ENCODE peak calls at places on chromosomes 11 and 22, in seven cellular contexts. X is HCT116, N is GM23338, G is SK-N-SH, E is MM.1S, Z is PC-3, O is OCI-LY7. I is an unnamed sample. For H3K9me2, the result is how much of the 10 kb centered on the place peaks cover.

GRCh38 chr11:2085251-2086066 is 53.7 kb downstream of the IGF2 start:
- DNase-seq in Z (no peak), X (no peak), N (no peak), G (no peak), O (no peak), E (no peak), I (no peak)

GRCh38 chr11:77868744-77869143 is 47.8 kb downstream of the AAMDC start:
- DNase-seq in N (no peak), E (no peak), O (no peak), Z (no peak), G (no peak), X (no peak), I (no peak)

GRCh38 chr22:43395296-43395695 is 16.5 kb upstream of the MPPED1 start:
- DNase-seq in N (no peak), G (no peak), O (no peak), E (no peak), Z (no peak), X (no peak), I (no peak)

GRCh38 chr11:134751161-134751560 is 339.1 kb upstream of the B3GAT1 start:
- DNase-seq in G (no peak), E (no peak), N (no peak), X (no peak), O (no peak), Z (no peak), I (no peak)

GRCh38 chr11:18455686-18456372 is at the start of gene LDHAL6A:
- DNase-seq in G (no peak), O (no peak), X (no peak), N (peak), E (no peak), Z (no peak), I (no peak)

GRCh38 chr11:29324328-29324727 is 692.5 kb downstream of the KCNA4 start:
- DNase-seq in O (no peak), N (no peak), G (no peak), X (no peak), Z (no peak), E (no peak), I (no peak)

GRCh38 chr11:10139081-10139480 is 154.9 kb downstream of the SBF2 start:
- DNase-seq in G (no peak), N (no peak), Z (no peak), E (no peak), O (no peak), X (no peak), I (no peak)

GRCh38 chr11:34263462-34264186 is 94.2 kb downstream of the ABTB2 start:
- DNase-seq in N (no peak), O (no peak), G (no peak), X (peak), Z (peak), E (no peak), I (peak)

GRCh38 chr11:834371-835316 is 1.9 kb downstream of the CD151 start:
- DNase-seq in Z (peak), X (peak), G (no peak), E (no peak), O (no peak), N (no peak), I (peak)

GRCh38 chr22:50585238-50585637 is 2.6 kb upstream of the CHKB start:
- DNase-seq in O (no peak), N (no peak), X (no peak), Z (no peak), E (no peak), G (no peak), I (no peak)

GRCh38 chr11:73889019-73889418 is 12.2 kb downstream of the PAAF1 start:
- DNase-seq in E (no peak), N (no peak), G (no peak), Z (peak), X (no peak), O (no peak), I (no peak)

GRCh38 chr11:114678125-114679036 is at the start of gene NXPE2:
- DNase-seq in G (no peak), O (no peak), E (no peak), Z (peak), N (no peak), X (no peak), I (peak)

GRCh38 chr22:17939011-17939410 is 85.3 kb downstream of the MICAL3 start:
- DNase-seq in O (no peak), E (no peak), N (no peak), G (no peak), X (no peak), Z (no peak), I (no peak)

GRCh38 chr22:37183432-37184379 is 4.3 kb downstream of the C1QTNF6 start:
- DNase-seq in N (no peak), G (no peak), Z (no peak), X (no peak), O (no peak), E (no peak), I (no peak)

GRCh38 chr11:70872950-70873735 is 379.2 kb downstream of the SHANK2 start:
- DNase-seq in X (no peak), E (no peak), O (no peak), Z (no peak), G (no peak), N (peak), I (no peak)

GRCh38 chr22:48100685-48101417 is 1338.4 kb downstream of the TBC1D22A start:
- DNase-seq in N (no peak), O (peak), X (no peak), G (no peak), Z (no peak), E (no peak), I (no peak)

GRCh38 chr11:2375341-2375853 is 1.7 kb upstream of the CD81 start:
- DNase-seq in Z (no peak), G (no peak), O (no peak), N (no peak), E (no peak), X (no peak), I (no peak)

GRCh38 chr11:19989191-19989590 is 171.1 kb downstream of the DBX1 start:
- DNase-seq in O (no peak), Z (no peak), X (no peak), E (no peak), N (no peak), G (no peak), I (no peak)

GRCh38 chr22:43706151-43706550 is 106.0 kb downstream of the EFCAB6 start:
- DNase-seq in G (no peak), E (no peak), X (no peak), N (peak), O (no peak), Z (no peak), I (no peak)

GRCh38 chr11:72631806-72632731 is 42.2 kb downstream of the PDE2A start:
- DNase-seq in G (peak), Z (peak), E (no peak), O (no peak), N (no peak), X (no peak), I (no peak)

DNA sequence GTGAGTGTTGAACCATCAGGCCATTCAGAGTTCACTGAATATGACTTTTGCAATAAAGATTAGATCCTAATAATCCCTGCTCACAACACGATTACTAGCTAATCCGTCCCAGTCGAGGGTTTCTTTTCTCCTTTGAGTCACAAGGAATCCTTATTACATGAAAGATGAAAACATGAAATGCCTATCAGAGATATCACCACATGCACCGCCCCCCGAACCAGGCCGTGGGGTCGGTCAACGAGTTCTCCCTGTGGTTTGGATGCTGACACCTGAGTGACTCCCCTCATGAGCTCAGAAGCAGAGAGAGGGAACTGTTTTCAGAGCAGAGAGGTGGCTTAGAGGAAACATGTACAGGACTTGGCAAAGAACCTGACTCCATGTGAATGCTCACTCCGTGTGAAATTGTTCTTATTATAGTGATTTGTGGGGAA is 263.3 kb downstream of the ETS1 start:
- DNase-seq in G (no peak), O (no peak), X (no peak), E (no peak), Z (no peak), N (no peak), I (no peak)
- TF ChIP-seq EZH2phosphoT487 in G (no peak), O (no peak), X (no peak), E (no peak), Z (no peak), N (no peak), I (no peak)

DNA sequence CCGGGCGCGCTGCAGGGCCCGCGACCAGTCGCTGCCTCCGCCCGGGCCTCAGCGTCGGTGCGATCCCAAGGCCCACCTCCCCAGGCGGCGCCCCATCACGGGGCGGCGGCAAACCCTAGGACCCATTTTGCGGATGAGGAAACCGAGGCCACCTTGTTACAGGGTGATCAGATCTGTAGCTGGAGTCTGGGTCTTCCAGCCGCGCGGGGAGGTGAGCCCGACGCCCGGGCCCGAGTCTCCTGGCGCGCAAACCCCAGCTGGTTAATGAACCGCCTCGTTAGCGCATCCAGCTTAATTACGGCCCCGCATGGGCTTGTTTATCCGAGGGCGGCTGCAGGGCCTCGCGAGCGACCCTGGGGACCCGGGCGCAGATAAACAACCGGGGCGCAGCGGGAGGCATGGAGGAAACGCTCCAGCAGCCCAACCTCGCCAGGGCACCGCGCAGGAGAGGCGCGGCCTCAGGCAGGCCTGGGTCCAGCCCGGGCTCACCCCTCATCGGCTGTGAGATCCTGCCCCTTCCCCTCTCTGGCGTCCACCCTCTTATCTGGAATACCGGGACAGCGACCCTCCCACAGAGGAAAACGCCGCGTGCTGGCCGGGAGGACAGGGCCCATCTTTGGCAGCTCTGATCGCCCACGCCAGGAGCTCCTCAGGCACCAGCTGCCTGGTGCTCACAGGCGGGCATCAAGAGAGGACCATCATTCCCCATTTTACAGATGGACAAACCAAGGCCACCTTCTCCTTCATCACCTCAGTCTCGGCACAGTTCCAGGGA is 14.7 kb downstream of the OTUB1 start:
- DNase-seq in Z (no peak), E (no peak), X (no peak), G (no peak), N (peak), O (no peak), I (no peak)
- TF ChIP-seq CTCF in Z (peak), E (peak), X (no peak), G (no peak), N (peak), O (peak), I (no peak)

GRCh38 chr11:96782632-96783031 is 392.8 kb downstream of the JRKL start:
- DNase-seq in E (no peak), Z (peak), O (no peak), N (no peak), G (no peak), X (no peak), I (no peak)

GRCh38 chr11:96778272-96778671 is 388.5 kb downstream of the JRKL start:
- DNase-seq in O (no peak), X (no peak), N (peak), G (no peak), Z (no peak), E (no peak), I (no peak)

GRCh38 chr11:96781082-96781481 is 391.3 kb downstream of the JRKL start:
- DNase-seq in X (no peak), G (no peak), O (no peak), N (no peak), E (no peak), Z (peak), I (no peak)

DNA sequence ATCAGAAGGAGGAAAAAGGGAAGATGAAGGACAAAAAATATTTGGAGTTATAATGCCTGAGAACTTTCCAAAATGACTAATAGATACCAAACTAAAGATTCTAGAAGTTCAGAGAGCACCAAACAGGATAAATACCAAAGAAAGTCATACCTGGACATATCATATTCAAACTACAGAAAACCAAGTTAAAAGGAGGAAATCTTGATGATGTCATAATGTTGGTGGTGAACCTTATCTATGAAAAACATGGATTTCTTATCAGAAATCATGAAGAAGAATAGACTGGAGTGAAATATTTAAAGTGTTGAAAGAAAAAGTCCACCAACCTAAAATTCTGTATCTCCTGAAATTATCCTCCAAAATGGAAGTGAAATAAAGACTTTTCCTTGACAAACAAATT is 389.2 kb downstream of the JRKL start:
- DNase-seq in N (no peak), X (no peak), Z (no peak), O (no peak), E (no peak), G (no peak), I (no peak)
- H3K9me2 ChIP-seq in N (under half), X (under half), Z (under half), O (under half), E (under half), G (under half), I (under half)

GRCh38 chr22:38982008-38982927 is at the start of gene APOBEC3B:
- DNase-seq in E (peak), G (no peak), Z (peak), O (peak), N (peak), X (peak), I (peak)
- TF ChIP-seq EZH2phosphoT487 in E (no peak), G (no peak), Z (no peak), O (no peak), N (no peak), X (no peak), I (no peak)

GRCh38 chr11:133157180-133157579 is 375.1 kb downstream of the OPCML start:
- DNase-seq in N (peak), X (no peak), E (no peak), G (peak), O (no peak), Z (no peak), I (no peak)
- TF ChIP-seq CTCF in N (peak), X (no peak), E (peak), G (no peak), O (no peak), Z (no peak), I (peak)

GRCh38 chr11:115760921-115761320 is 256.7 kb upstream of the CADM1 start:
- DNase-seq in N (no peak), E (no peak), G (no peak), X (no peak), Z (no peak), O (no peak), I (no peak)

GRCh38 chr11:115759622-115760527 is 255.7 kb upstream of the CADM1 start:
- DNase-seq in X (no peak), G (peak), Z (no peak), E (no peak), O (no peak), N (peak), I (peak)

GRCh38 chr11:115760528-115760837 is 256.3 kb upstream of the CADM1 start:
- DNase-seq in O (no peak), G (no peak), Z (no peak), N (peak), X (no peak), E (no peak), I (no peak)

GRCh38 chr11:115761817-115762216 is 257.6 kb upstream of the CADM1 start:
- DNase-seq in E (no peak), N (no peak), G (no peak), O (no peak), Z (no peak), X (no peak), I (no peak)

DNA sequence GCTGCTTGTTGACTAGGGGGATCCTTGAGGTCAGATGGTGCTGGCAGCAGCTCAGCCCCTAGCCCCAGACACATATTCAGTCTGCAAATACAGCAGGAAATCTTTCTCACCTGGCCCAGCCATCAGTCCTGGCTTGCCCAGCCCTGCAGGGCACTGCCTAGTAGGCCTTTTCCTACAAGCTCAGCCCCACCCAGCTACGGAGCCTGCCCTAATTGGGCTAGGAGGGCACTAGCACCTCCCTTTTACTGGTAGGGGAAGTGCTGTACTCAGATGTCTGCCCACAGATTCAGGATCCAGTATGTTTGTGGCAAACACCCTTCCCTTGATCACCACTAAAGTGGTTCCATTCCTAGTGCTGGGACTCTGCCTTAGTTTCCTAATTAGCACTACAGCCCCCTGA is 257.1 kb upstream of the CADM1 start:
- DNase-seq in Z (no peak), N (peak), E (no peak), X (no peak), O (no peak), G (no peak), I (no peak)
- H3K9me2 ChIP-seq in Z (under half), N (under half), E (under half), X (under half), O (under half), G (under half), I (under half)

GRCh38 chr11:44400431-44400830 is 90.5 kb upstream of the ALX4 start:
- DNase-seq in G (no peak), X (no peak), E (no peak), N (no peak), O (peak), Z (no peak), I (no peak)
- TF ChIP-seq EZH2phosphoT487 in G (no peak), X (no peak), E (no peak), N (no peak), O (no peak), Z (no peak), I (no peak)

GRCh38 chr11:95085117-95085825 is 4.4 kb upstream of the ENDOD1 start:
- DNase-seq in X (no peak), E (no peak), Z (no peak), O (no peak), G (no peak), N (no peak), I (no peak)
- TF ChIP-seq CTCF in X (no peak), E (no peak), Z (no peak), O (no peak), G (no peak), N (no peak), I (no peak)

I was measured in hepatocyte.